ENCODE peak calls at places on chromosomes 12 and 14, in six cellular contexts. One of them, this sample, is unnamed.

GRCh38 chr12:96466939-96467751 is 22.2 kb upstream of the CFAP54 start:
- DNase-seq in GM23248: peak
- DNase-seq in bronchial epithelial cell: peak
- DNase-seq in cardiac muscle cell: no peak
- DNase-seq in aorta: no peak
- DNase-seq in EL: peak
- DNase-seq in this sample: no peak

GRCh38 chr14:68510201-68510600 is 282.7 kb downstream of the ZFP36L1 start:
- DNase-seq in GM23248: peak
- DNase-seq in bronchial epithelial cell: no peak
- DNase-seq in cardiac muscle cell: peak
- DNase-seq in aorta: peak
- DNase-seq in EL: peak
- DNase-seq in this sample: peak

GRCh38 chr12:49301759-49302158 is 6.8 kb downstream of the PRPH start:
- DNase-seq in GM23248: no peak
- DNase-seq in bronchial epithelial cell: no peak
- DNase-seq in cardiac muscle cell: no peak
- DNase-seq in aorta: no peak
- DNase-seq in EL: no peak
- DNase-seq in this sample: no peak

GRCh38 chr14:53375573-53375972 is 222.4 kb upstream of the DDHD1 start:
- DNase-seq in GM23248: no peak
- DNase-seq in bronchial epithelial cell: no peak
- DNase-seq in cardiac muscle cell: no peak
- DNase-seq in aorta: no peak
- DNase-seq in EL: no peak
- DNase-seq in this sample: no peak

GRCh38 chr14:68539311-68539737 is 253.5 kb downstream of the ZFP36L1 start:
- DNase-seq in GM23248: no peak
- DNase-seq in bronchial epithelial cell: no peak
- DNase-seq in cardiac muscle cell: peak
- DNase-seq in aorta: no peak
- DNase-seq in EL: no peak
- DNase-seq in this sample: no peak

GRCh38 chr12:52249041-52249461 is 16.0 kb downstream of the KRT7 start:
- DNase-seq in GM23248: peak
- DNase-seq in bronchial epithelial cell: no peak
- DNase-seq in cardiac muscle cell: no peak
- DNase-seq in aorta: peak
- DNase-seq in EL: no peak
- DNase-seq in this sample: peak

GRCh38 chr14:101026341-101026740 is 122.8 kb upstream of the RTL1 start:
- DNase-seq in GM23248: no peak
- DNase-seq in bronchial epithelial cell: no peak
- DNase-seq in cardiac muscle cell: no peak
- DNase-seq in aorta: no peak
- DNase-seq in EL: no peak
- DNase-seq in this sample: no peak

GRCh38 chr12:103269962-103270361 is 225.8 kb downstream of the C12orf42 start:
- DNase-seq in GM23248: no peak
- DNase-seq in bronchial epithelial cell: peak
- DNase-seq in cardiac muscle cell: no peak
- DNase-seq in aorta: no peak
- DNase-seq in EL: peak
- DNase-seq in this sample: no peak

GRCh38 chr12:95582230-95583058 is 31.2 kb upstream of the USP44 start:
- DNase-seq in GM23248: peak
- DNase-seq in bronchial epithelial cell: peak
- DNase-seq in cardiac muscle cell: peak
- DNase-seq in aorta: no peak
- DNase-seq in EL: peak
- DNase-seq in this sample: peak

GRCh38 chr12:52032431-52032796 is 18.8 kb upstream of the NR4A1 start:
- DNase-seq in GM23248: peak
- DNase-seq in bronchial epithelial cell: peak
- DNase-seq in cardiac muscle cell: no peak
- DNase-seq in aorta: peak
- DNase-seq in EL: no peak
- DNase-seq in this sample: peak

GRCh38 chr12:53219116-53219955 is 12.3 kb upstream of the ITGB7 start:
- DNase-seq in GM23248: peak
- DNase-seq in bronchial epithelial cell: no peak
- DNase-seq in cardiac muscle cell: no peak
- DNase-seq in aorta: peak
- DNase-seq in EL: peak
- DNase-seq in this sample: peak

GRCh38 chr14:73752297-73752992 is 38.3 kb upstream of the PNMA1 start:
- DNase-seq in GM23248: peak
- DNase-seq in bronchial epithelial cell: no peak
- DNase-seq in cardiac muscle cell: no peak
- DNase-seq in aorta: peak
- DNase-seq in EL: peak
- DNase-seq in this sample: peak

GRCh38 chr14:50862171-50862570 is 9.7 kb upstream of the ABHD12B start:
- DNase-seq in GM23248: no peak
- DNase-seq in bronchial epithelial cell: no peak
- DNase-seq in cardiac muscle cell: peak
- DNase-seq in aorta: no peak
- DNase-seq in EL: no peak
- DNase-seq in this sample: peak

GRCh38 chr14:52895000-52895399 is 55.9 kb downstream of the FERMT2 start:
- DNase-seq in GM23248: no peak
- DNase-seq in bronchial epithelial cell: no peak
- DNase-seq in cardiac muscle cell: no peak
- DNase-seq in aorta: no peak
- DNase-seq in EL: peak
- DNase-seq in this sample: no peak

GRCh38 chr14:98919431-98919830 is 352.6 kb downstream of the BCL11B start:
- DNase-seq in GM23248: no peak
- DNase-seq in bronchial epithelial cell: no peak
- DNase-seq in cardiac muscle cell: no peak
- DNase-seq in aorta: no peak
- DNase-seq in EL: no peak
- DNase-seq in this sample: no peak

GRCh38 chr12:122726056-122726558 is 4.5 kb downstream of the HCAR1 start:
- DNase-seq in GM23248: no peak
- DNase-seq in bronchial epithelial cell: peak
- DNase-seq in cardiac muscle cell: no peak
- DNase-seq in aorta: no peak
- DNase-seq in EL: no peak
- DNase-seq in this sample: no peak

GRCh38 chr12:93387780-93388179 is 10.1 kb downstream of the NUDT4 start:
- DNase-seq in GM23248: peak
- DNase-seq in bronchial epithelial cell: peak
- DNase-seq in cardiac muscle cell: no peak
- DNase-seq in aorta: no peak
- DNase-seq in EL: peak
- DNase-seq in this sample: no peak

GRCh38 chr14:100864960-100865681 is 38.4 kb downstream of the RTL1 start:
- DNase-seq in GM23248: peak
- DNase-seq in bronchial epithelial cell: peak
- DNase-seq in cardiac muscle cell: no peak
- DNase-seq in aorta: peak
- DNase-seq in EL: no peak
- DNase-seq in this sample: no peak

GRCh38 chr14:101862177-101862576 is 100.7 kb downstream of the PPP2R5C start:
- DNase-seq in GM23248: peak
- DNase-seq in bronchial epithelial cell: no peak
- DNase-seq in cardiac muscle cell: no peak
- DNase-seq in aorta: peak
- DNase-seq in EL: peak
- DNase-seq in this sample: peak

GRCh38 chr12:75642226-75642625 is 130.8 kb upstream of the KRR1 start:
- DNase-seq in GM23248: peak
- DNase-seq in bronchial epithelial cell: peak
- DNase-seq in cardiac muscle cell: no peak
- DNase-seq in aorta: no peak
- DNase-seq in EL: peak
- DNase-seq in this sample: no peak

GRCh38 chr14:57085043-57085442 is 183.7 kb downstream of the EXOC5 start:
- DNase-seq in GM23248: no peak
- DNase-seq in bronchial epithelial cell: no peak
- DNase-seq in cardiac muscle cell: no peak
- DNase-seq in aorta: no peak
- DNase-seq in EL: no peak
- DNase-seq in this sample: no peak

GRCh38 chr12:1481326-1481725 is 113.1 kb downstream of the FBXL14 start:
- DNase-seq in GM23248: no peak
- DNase-seq in bronchial epithelial cell: no peak
- DNase-seq in cardiac muscle cell: no peak
- DNase-seq in aorta: no peak
- DNase-seq in EL: no peak
- DNase-seq in this sample: no peak

GRCh38 chr14:85241022-85241880 is 288.7 kb upstream of the FLRT2 start:
- DNase-seq in GM23248: no peak
- DNase-seq in bronchial epithelial cell: no peak
- DNase-seq in cardiac muscle cell: peak
- DNase-seq in aorta: no peak
- DNase-seq in EL: no peak
- DNase-seq in this sample: no peak

GRCh38 chr14:55074662-55075061 is 23.2 kb downstream of the MAPK1IP1L start:
- DNase-seq in GM23248: peak
- DNase-seq in bronchial epithelial cell: no peak
- DNase-seq in cardiac muscle cell: peak
- DNase-seq in aorta: no peak
- DNase-seq in EL: peak
- DNase-seq in this sample: peak

GRCh38 chr12:50922820-50923219 is 29.5 kb upstream of the HIGD1C start:
- DNase-seq in GM23248: peak
- DNase-seq in bronchial epithelial cell: no peak
- DNase-seq in cardiac muscle cell: no peak
- DNase-seq in aorta: no peak
- DNase-seq in EL: no peak
- DNase-seq in this sample: peak

GRCh38 chr14:104878582-104878981 is 13.5 kb downstream of the CEP170B start:
- DNase-seq in GM23248: no peak
- DNase-seq in bronchial epithelial cell: no peak
- DNase-seq in cardiac muscle cell: no peak
- DNase-seq in aorta: peak
- DNase-seq in EL: no peak
- DNase-seq in this sample: no peak

GRCh38 chr12:104669851-104670337 is 213.1 kb downstream of the CHST11 start:
- DNase-seq in GM23248: no peak
- DNase-seq in bronchial epithelial cell: peak
- DNase-seq in cardiac muscle cell: no peak
- DNase-seq in aorta: peak
- DNase-seq in EL: no peak
- DNase-seq in this sample: peak

GRCh38 chr12:1720494-1720893 is 29.6 kb downstream of the ADIPOR2 start:
- DNase-seq in GM23248: no peak
- DNase-seq in bronchial epithelial cell: no peak
- DNase-seq in cardiac muscle cell: no peak
- DNase-seq in aorta: no peak
- DNase-seq in EL: no peak
- DNase-seq in this sample: no peak

GRCh38 chr14:53701108-53701875 is 255.3 kb downstream of the BMP4 start:
- DNase-seq in GM23248: no peak
- DNase-seq in bronchial epithelial cell: no peak
- DNase-seq in cardiac muscle cell: no peak
- DNase-seq in aorta: no peak
- DNase-seq in EL: no peak
- DNase-seq in this sample: no peak

GRCh38 chr12:16531623-16532022 is 74.3 kb downstream of the LMO3 start:
- DNase-seq in GM23248: no peak
- DNase-seq in bronchial epithelial cell: peak
- DNase-seq in cardiac muscle cell: peak
- DNase-seq in aorta: no peak
- DNase-seq in EL: no peak
- DNase-seq in this sample: no peak

GRCh38 chr12:22459872-22460490 is 84.4 kb downstream of the C2CD5 start:
- DNase-seq in GM23248: peak
- DNase-seq in bronchial epithelial cell: peak
- DNase-seq in cardiac muscle cell: peak
- DNase-seq in aorta: no peak
- DNase-seq in EL: peak
- DNase-seq in this sample: peak

GRCh38 chr12:49331360-49332222 is 5.4 kb downstream of the C1QL4 start:
- DNase-seq in GM23248: peak
- DNase-seq in bronchial epithelial cell: peak
- DNase-seq in cardiac muscle cell: peak
- DNase-seq in aorta: no peak
- DNase-seq in EL: peak
- DNase-seq in this sample: peak

This sample was measured in cardiac fibroblast.